ENCODE peak calls at places on chromosomes 5 and 9, in seven cellular contexts. K is adipocyte; Y is gastrocnemius medialis; Z is neuronal stem cell; F is NT2/D1; J is PC-3; X is naive thymus-derived CD4-positive, alpha-beta T cell. R is an unnamed sample.

GRCh38 chr9:3858961-3859360 is 333.2 kb upstream of the RFX3 start:
- DNase-seq in K (peak; percentile 43), Y (no peak), Z (no peak), F (no peak), J (peak; percentile 70), X (no peak), R (no peak)

GRCh38 chr9:748861-749497 is 92.5 kb upstream of the DMRT1 start:
- DNase-seq in K (no peak), Y (no peak), Z (no peak), F (no peak), J (no peak), X (no peak), R (no peak)

GRCh38 chr5:175558801-175559480 is 80.6 kb downstream of the SFXN1 start:
- DNase-seq in K (no peak), Y (no peak), Z (no peak), F (no peak), J (no peak), X (no peak), R (no peak)

GRCh38 chr9:109972026-109973005 is 192.3 kb downstream of the PALM2AKAP2 start:
- DNase-seq in K (no peak), Y (peak; percentile 16), Z (no peak), F (no peak), J (no peak), X (no peak), R (no peak)

GRCh38 chr5:108688487-108688886 is 59.2 kb upstream of the FER start:
- DNase-seq in K (no peak), Y (no peak), Z (no peak), F (no peak), J (no peak), X (no peak), R (no peak)

GRCh38 chr5:59390074-59390659 is 503.4 kb downstream of the PDE4D start:
- DNase-seq in K (peak; percentile 82), Y (no peak), Z (peak; percentile 32), F (peak; percentile 3), J (no peak), X (peak; percentile 5), R (no peak)

GRCh38 chr9:110604101-110604710 is 24.7 kb upstream of the SVEP1 start:
- DNase-seq in K (no peak), Y (no peak), Z (no peak), F (no peak), J (no peak), X (no peak), R (no peak)

GRCh38 chr9:109016132-109016531 is 2.8 kb upstream of the CTNNAL1 start:
- DNase-seq in K (peak; percentile 16), Y (no peak), Z (no peak), F (no peak), J (no peak), X (no peak), R (no peak)

GRCh38 chr9:83560169-83560826 is 22.1 kb upstream of the FRMD3 start:
- DNase-seq in K (no peak), Y (no peak), Z (no peak), F (no peak), J (no peak), X (no peak), R (no peak)

DNA sequence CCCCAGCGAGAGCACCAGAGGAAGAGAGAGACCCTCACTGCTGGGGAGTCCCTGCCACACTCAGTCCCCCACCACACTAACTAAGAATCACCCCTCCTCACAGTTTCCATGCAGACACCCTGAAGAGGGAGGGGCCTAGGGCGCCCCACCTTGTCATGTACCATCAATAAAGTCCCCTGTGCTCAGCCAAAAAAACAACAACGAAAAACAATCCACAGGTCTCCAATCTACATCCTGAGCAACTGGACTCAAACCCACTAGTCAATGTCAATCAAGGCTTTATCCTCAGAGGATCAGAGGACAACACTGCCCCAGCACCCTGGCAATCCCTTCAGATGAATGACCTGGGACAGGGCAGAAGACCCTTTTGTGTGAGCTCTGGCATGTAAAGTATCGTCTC is 210.1 kb upstream of the MSX2 start:
- DNase-seq in K (no peak), Y (no peak), Z (no peak), F (no peak), J (no peak), X (no peak), R (no peak)
- H3K27me3 ChIP-seq in K (peaks cover 22% of the 10 kb centered on the region), Y (peaks cover 9% of the 10 kb centered on the region), Z (no peaks in the 10 kb centered on the region), F (no peaks in the 10 kb centered on the region), J (no peaks in the 10 kb centered on the region), X (no peaks in the 10 kb centered on the region), R (peaks cover 2% of the 10 kb centered on the region)

DNA sequence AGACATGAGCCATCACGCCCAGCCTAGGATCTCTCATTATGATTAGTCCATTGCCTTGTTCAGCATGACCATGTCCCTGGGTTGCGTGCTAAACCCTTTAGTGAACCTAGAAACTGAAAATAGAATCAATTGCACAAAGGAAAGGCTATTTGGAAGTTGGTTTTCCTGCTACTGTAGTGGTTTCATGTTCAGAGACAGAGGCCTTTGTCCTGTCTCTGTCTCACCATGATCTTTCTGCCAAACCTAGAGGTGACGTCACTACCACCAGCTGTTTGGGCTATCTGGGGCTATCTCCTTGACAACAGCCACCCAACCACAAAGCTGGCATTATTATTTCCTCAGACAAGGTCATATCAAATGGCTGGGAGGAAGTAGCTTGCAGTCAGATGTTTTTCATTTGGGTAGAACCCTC is 4.0 kb upstream of the CDK5RAP2 start:
- DNase-seq in K (peak; percentile 22), Y (peak; percentile 91), Z (no peak), F (no peak), J (no peak), X (no peak), R (no peak)
- H3K4me3 ChIP-seq in K (no peak overlapping the region), Y (no peak overlapping the region), Z (no peak overlapping the region), F (no peak overlapping the region), J (no peak overlapping the region), X (no peak overlapping the region), R (no peak overlapping the region)

DNA sequence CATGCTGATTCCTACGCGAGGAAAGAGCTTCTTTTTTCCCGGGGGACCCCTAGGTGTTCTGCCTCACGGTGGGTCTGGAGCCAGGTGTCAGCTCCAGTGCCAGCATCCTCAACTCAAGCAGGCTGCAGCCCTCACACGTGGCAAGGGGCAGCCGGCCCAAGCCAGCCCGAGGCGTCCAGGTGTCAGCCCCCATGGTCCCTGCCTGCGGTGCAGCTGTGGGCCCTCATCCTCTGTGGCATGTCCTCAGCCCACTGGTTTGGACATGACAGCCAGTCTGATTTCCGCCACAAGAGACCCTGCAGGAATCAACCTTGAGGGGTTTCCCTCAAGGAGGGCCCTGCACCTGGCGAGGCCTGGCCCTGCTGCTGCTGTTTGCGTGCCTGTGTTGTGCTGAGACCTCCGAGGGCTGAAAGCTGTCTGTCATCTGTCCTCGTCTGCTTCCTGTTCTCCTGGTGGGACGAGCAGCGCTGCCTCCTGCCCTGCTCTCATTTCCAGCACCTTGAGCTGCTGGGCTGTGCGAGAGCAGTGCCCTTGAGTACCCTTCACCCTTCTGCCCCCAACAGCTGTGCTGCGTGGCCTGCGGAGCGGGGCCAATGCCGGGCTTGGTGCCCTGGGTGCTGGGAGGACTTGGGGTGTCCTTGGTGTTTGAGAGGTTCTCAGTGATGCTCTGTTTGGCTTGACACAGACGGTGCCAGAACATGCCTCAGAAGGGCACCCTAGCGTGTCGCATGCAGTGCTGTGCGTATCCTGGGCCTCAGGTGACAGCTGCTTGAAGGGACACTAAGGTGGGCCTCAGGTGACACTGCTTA is 137.6 kb downstream of the CACNA1B start:
- DNase-seq in K (no peak), Y (no peak), Z (no peak), F (no peak), J (no peak), X (no peak), R (no peak)
- H3K27me3 ChIP-seq in K (peaks cover 12% of the 10 kb centered on the region), Y (no peaks in the 10 kb centered on the region), Z (no peaks in the 10 kb centered on the region), F (no peaks in the 10 kb centered on the region), J (no peaks in the 10 kb centered on the region), X (no peaks in the 10 kb centered on the region), R (no peaks in the 10 kb centered on the region)

DNA sequence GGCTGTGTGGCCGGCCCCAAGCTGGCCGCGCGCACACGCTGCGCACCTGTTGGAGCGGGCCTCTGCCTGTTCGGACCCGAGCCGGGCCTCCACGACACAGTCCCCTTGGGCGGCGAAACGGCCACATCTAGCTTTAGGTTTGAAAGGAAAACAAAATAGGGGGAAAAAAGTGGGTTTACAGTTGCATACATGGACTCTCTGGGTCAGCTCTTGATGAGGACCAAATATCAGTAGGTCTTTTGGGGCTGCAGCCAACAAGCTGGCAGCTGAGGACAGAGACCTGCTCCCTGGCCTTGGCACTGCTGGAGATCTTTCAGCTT is 20.7 kb downstream of the IGIP start:
- DNase-seq in K (no peak), Y (no peak), Z (no peak), F (no peak), J (no peak), X (no peak), R (no peak)
- H3K4me3 ChIP-seq in K (no peak overlapping the region), Y (peak overlapping the region; percentile 56), Z (peak overlapping the region; percentile 74), F (peak overlapping the region; percentile 67), J (no peak overlapping the region), X (no peak overlapping the region), R (peak overlapping the region; percentile 63)

GRCh38 chr9:131804826-131805225 is 65.0 kb upstream of the RAPGEF1 start:
- DNase-seq in K (no peak), Y (no peak), Z (no peak), F (no peak), J (no peak), X (no peak), R (no peak)
- H3K27me3 ChIP-seq in K (peaks cover 95% of the 10 kb centered on the region), Y (peaks cover 24% of the 10 kb centered on the region), Z (peaks cover 2% of the 10 kb centered on the region), F (no peaks in the 10 kb centered on the region), J (peaks cover 4% of the 10 kb centered on the region), X (no peaks in the 10 kb centered on the region), R (no peaks in the 10 kb centered on the region)

GRCh38 chr5:67548520-67549262 is 352.1 kb upstream of the CD180 start:
- DNase-seq in K (no peak), Y (no peak), Z (no peak), F (no peak), J (no peak), X (no peak), R (no peak)
- H3K4me3 ChIP-seq in K (no peak overlapping the region), Y (no peak overlapping the region), Z (no peak overlapping the region), F (no peak overlapping the region), J (no peak overlapping the region), X (no peak overlapping the region), R (no peak overlapping the region)

GRCh38 chr9:14183001-14183400 is 130.9 kb downstream of the NFIB start:
- DNase-seq in K (no peak), Y (no peak), Z (no peak), F (no peak), J (peak; percentile 30), X (no peak), R (no peak)

GRCh38 chr9:14185016-14185415 is 128.9 kb downstream of the NFIB start:
- DNase-seq in K (no peak), Y (no peak), Z (no peak), F (no peak), J (no peak), X (no peak), R (no peak)

GRCh38 chr9:14180077-14180941 is 133.6 kb downstream of the NFIB start:
- DNase-seq in K (peak; percentile 21), Y (no peak), Z (no peak), F (no peak), J (no peak), X (no peak), R (no peak)

GRCh38 chr9:14179449-14179848 is 134.5 kb downstream of the NFIB start:
- DNase-seq in K (no peak), Y (no peak), Z (no peak), F (no peak), J (peak; percentile 84), X (no peak), R (no peak)

GRCh38 chr9:14180942-14181270 is 133.0 kb downstream of the NFIB start:
- DNase-seq in K (no peak), Y (no peak), Z (no peak), F (no peak), J (no peak), X (no peak), R (no peak)
- H3K27me3 ChIP-seq in K (no peaks in the 10 kb centered on the region), Y (no peaks in the 10 kb centered on the region), Z (no peaks in the 10 kb centered on the region), F (no peaks in the 10 kb centered on the region), J (no peaks in the 10 kb centered on the region), X (no peaks in the 10 kb centered on the region), R (no peaks in the 10 kb centered on the region)

R was measured in iPS DF 6.9.